ENCODE peak calls at places on chromosome 19, in ten cellular contexts. W is Calu3, I is pancreas, L is endothelial cell, X is GM13976, U is Peyer's patch, G is PC-3, M is lung, D is WERI-Rb-1, K is suprapubic skin. J is an unnamed sample.

GRCh38 chr19:48364564-48365363 is 597 bp downstream of the SYNGR4 start:
- DNase-seq in L (no peak), X (no peak), G (no peak), K (peak; percentile 71), U (no peak), I (peak; percentile 50), M (no peak), W (no peak), D (no peak), J (no peak)

GRCh38 chr19:3868770-3869456 is at the start of gene ZFR2:
- DNase-seq in L (peak; percentile 47), K (no peak), D (peak; percentile 22), X (no peak), I (no peak), G (no peak), M (no peak), W (no peak), U (no peak), J (peak; percentile 74)

GRCh38 chr19:5037936-5038335 is 69.0 kb downstream of the KDM4B start:
- DNase-seq in W (no peak), X (no peak), K (no peak), L (no peak), D (no peak), I (no peak), M (no peak), G (no peak), U (no peak), J (peak; percentile 74)

GRCh38 chr19:56654151-56654550 is 11.2 kb downstream of the SMIM17 start:
- DNase-seq in W (no peak), X (no peak), G (no peak), M (no peak), I (no peak), U (no peak), K (no peak), D (no peak), L (no peak), J (no peak)

GRCh38 chr19:35232912-35233311 is 4.4 kb upstream of the FAM187B start:
- DNase-seq in M (no peak), W (no peak), G (no peak), K (no peak), X (no peak), U (no peak), D (no peak), L (no peak), I (no peak), J (no peak)

GRCh38 chr19:41364546-41365391 is 820 bp upstream of the B9D2 start:
- DNase-seq in I (no peak), U (no peak), G (no peak), W (no peak), L (no peak), K (no peak), D (no peak), X (no peak), M (no peak), J (no peak)

GRCh38 chr19:45798995-45799517 is 6.4 kb upstream of the DMWD start:
- DNase-seq in W (peak; percentile 77), D (peak; percentile 55), I (peak; percentile 79), X (peak; percentile 84), G (peak; percentile 65), U (peak; percentile 72), K (no peak), M (peak; percentile 59), L (peak; percentile 61), J (peak; percentile 76)

GRCh38 chr19:45495178-45495577 is 1.7 kb downstream of the RTN2 start:
- DNase-seq in G (no peak), L (no peak), X (no peak), W (no peak), D (no peak), M (no peak), U (no peak), I (no peak), K (no peak), J (no peak)

GRCh38 chr19:29450306-29450705 is 75.5 kb upstream of the VSTM2B start:
- DNase-seq in U (no peak), W (no peak), D (no peak), X (no peak), L (no peak), K (no peak), M (peak; percentile 21), G (no peak), I (no peak), J (no peak)

GRCh38 chr19:6813659-6814058 is 41.2 kb downstream of the VAV1 start:
- DNase-seq in L (no peak), K (no peak), U (no peak), M (no peak), D (no peak), X (no peak), W (no peak), G (no peak), I (no peak), J (no peak)

GRCh38 chr19:46587861-46588260 is 13.3 kb upstream of the CALM3 start:
- DNase-seq in G (no peak), D (no peak), K (no peak), W (no peak), X (no peak), U (no peak), M (no peak), I (no peak), L (no peak), J (no peak)

GRCh38 chr19:19633711-19634515 is 5.9 kb upstream of the LPAR2 start:
- DNase-seq in G (no peak), L (no peak), K (no peak), M (no peak), U (no peak), D (no peak), I (no peak), W (no peak), X (no peak), J (no peak)

GRCh38 chr19:48613024-48613851 is 1.6 kb downstream of the FAM83E start:
- DNase-seq in I (peak; percentile 38), X (no peak), U (peak; percentile 86), G (no peak), M (no peak), W (peak; percentile 50), K (no peak), D (no peak), L (no peak), J (no peak)

GRCh38 chr19:12736854-12737665 is at the start of gene GET3:
- DNase-seq in I (peak; percentile 96), W (peak; percentile 88), K (peak; percentile 95), G (peak; percentile 100), M (peak; percentile 96), U (peak; percentile 86), L (peak; percentile 83), X (peak; percentile 92), D (peak; percentile 97), J (peak; percentile 79)

GRCh38 chr19:12733907-12734214 is 623 bp downstream of the TRIR start:
- DNase-seq in I (no peak), D (no peak), X (no peak), U (no peak), K (no peak), W (no peak), G (no peak), L (no peak), M (no peak), J (no peak)

GRCh38 chr19:12731337-12731736 is 3.1 kb downstream of the TRIR start:
- DNase-seq in X (no peak), D (no peak), M (no peak), I (no peak), G (no peak), K (no peak), L (no peak), U (no peak), W (no peak), J (no peak)

GRCh38 chr19:12730054-12730453 is 4.4 kb downstream of the TRIR start:
- DNase-seq in X (no peak), I (no peak), W (no peak), K (no peak), D (no peak), U (no peak), L (no peak), M (no peak), G (no peak), J (no peak)

GRCh38 chr19:12733369-12733896 is 1.1 kb downstream of the TRIR start:
- DNase-seq in U (no peak), I (no peak), W (peak; percentile 33), D (peak; percentile 58), M (no peak), G (peak; percentile 53), L (no peak), X (peak; percentile 69), K (no peak), J (no peak)
- TF ChIP-seq CTCF in U (no peak), I (no peak), W (peak; percentile 50), D (peak; percentile 68), M (no peak), G (peak; percentile 68), L (peak; percentile 12), X (peak; percentile 46), K (peak; percentile 5), J (no peak)

GRCh38 chr19:14318873-14319272 is 62.4 kb upstream of the ADGRE5 start:
- DNase-seq in W (peak; percentile 23), M (no peak), U (peak; percentile 53), D (peak; percentile 50), X (peak; percentile 83), I (no peak), K (no peak), L (peak; percentile 23), G (no peak), J (peak; percentile 25)
- TF ChIP-seq CTCF in W (no peak), M (no peak), U (peak; percentile 16), D (peak; percentile 82), X (peak; percentile 52), I (no peak), K (no peak), L (no peak), G (peak; percentile 54), J (no peak)

GRCh38 chr19:406999-407491 is 1.9 kb downstream of the C2CD4C start:
- DNase-seq in U (peak; percentile 11), D (peak; percentile 6), M (no peak), I (no peak), W (no peak), X (no peak), K (peak; percentile 55), G (no peak), L (no peak), J (peak; percentile 21)
- TF ChIP-seq CTCF in U (no peak), D (no peak), M (no peak), I (no peak), W (no peak), X (no peak), K (no peak), G (no peak), L (no peak), J (no peak)

GRCh38 chr19:38793671-38794070 is 4.7 kb downstream of the LGALS7B start:
- DNase-seq in D (no peak), K (no peak), L (no peak), U (no peak), M (no peak), I (no peak), X (no peak), W (no peak), G (no peak), J (no peak)

GRCh38 chr19:38796154-38796553 is 7.2 kb downstream of the LGALS7B start:
- DNase-seq in X (no peak), U (no peak), I (no peak), M (no peak), W (no peak), K (no peak), L (no peak), D (no peak), G (no peak), J (no peak)

GRCh38 chr19:38793186-38793585 is 4.2 kb downstream of the LGALS7B start:
- DNase-seq in G (peak; percentile 12), D (no peak), I (no peak), K (no peak), U (no peak), M (no peak), X (no peak), W (no peak), L (no peak), J (no peak)

GRCh38 chr19:38795549-38795948 is 6.5 kb downstream of the LGALS7B start:
- DNase-seq in D (no peak), U (no peak), G (no peak), K (no peak), M (no peak), I (no peak), X (no peak), W (no peak), L (no peak), J (no peak)

GRCh38 chr19:38792250-38793111 is 3.5 kb downstream of the LGALS7B start:
- DNase-seq in U (peak; percentile 67), W (peak; percentile 36), D (no peak), K (peak; percentile 78), X (peak; percentile 69), L (peak; percentile 83), G (no peak), M (peak; percentile 44), I (no peak), J (peak; percentile 80)
- TF ChIP-seq CTCF in U (peak; percentile 59), W (peak; percentile 40), D (no peak), K (no peak), X (no peak), L (peak; percentile 78), G (no peak), M (peak; percentile 9), I (no peak), J (peak; percentile 80)

J was measured in glutamatergic neuron.